ENCODE peak calls at places on chromosomes 2 and 18, in eight cellular contexts. X is keratinocyte, C is endothelial cell of umbilical vein, P is PC-3, Y is HCT116, R is K562, F is astrocyte, L is hepatocyte. O is an unnamed sample.

GRCh38 chr2:119225084-119225864 is 1.6 kb downstream of the STEAP3 start:
- DNase-seq in X (no peak), R (peak), C (no peak), F (no peak), L (peak), P (peak), Y (no peak), O (no peak)

GRCh38 chr2:65678779-65679394 is 246.5 kb upstream of the SPRED2 start:
- DNase-seq in C (no peak), P (no peak), R (no peak), L (no peak), Y (no peak), F (no peak), X (no peak), O (no peak)

GRCh38 chr2:61658841-61659780 is 121.0 kb upstream of the XPO1 start:
- DNase-seq in R (peak), Y (peak), P (peak), L (peak), X (no peak), C (peak), F (peak), O (peak)

GRCh38 chr2:219289537-219290361 is 10.6 kb downstream of the DNAJB2 start:
- DNase-seq in Y (no peak), L (peak), P (peak), F (peak), C (peak), R (no peak), X (no peak), O (peak)

GRCh38 chr2:239197146-239197545 is 203.7 kb downstream of the HDAC4 start:
- DNase-seq in Y (no peak), L (no peak), R (no peak), C (no peak), P (no peak), X (no peak), F (no peak), O (no peak)

GRCh38 chr2:53859354-53860159 is at the start of gene GPR75:
- DNase-seq in Y (no peak), F (no peak), C (no peak), R (no peak), P (no peak), X (no peak), L (peak), O (peak)

GRCh38 chr2:149037851-149038250 is 648 bp upstream of the LYPD6B start:
- DNase-seq in F (no peak), P (peak), R (peak), Y (peak), X (no peak), L (peak), C (no peak), O (no peak)

GRCh38 chr2:155958834-155959233 is 373.7 kb downstream of the NR4A2 start:
- DNase-seq in P (no peak), C (no peak), L (no peak), F (no peak), Y (no peak), R (no peak), X (no peak), O (no peak)

GRCh38 chr2:153388246-153388645 is 90.3 kb downstream of the RPRM start:
- DNase-seq in Y (no peak), F (peak), C (no peak), L (no peak), X (no peak), P (peak), R (no peak), O (no peak)

GRCh38 chr2:64640153-64641044 is 13.3 kb downstream of the SERTAD2 start:
- DNase-seq in X (no peak), C (no peak), R (peak), P (peak), Y (no peak), F (no peak), L (no peak), O (no peak)

GRCh38 chr2:121662651-121663050 is 13.4 kb upstream of the CLASP1 start:
- DNase-seq in R (no peak), Y (no peak), F (no peak), P (no peak), C (no peak), L (no peak), X (no peak), O (no peak)

GRCh38 chr2:29803541-29803940 is 117.8 kb downstream of the ALK start:
- DNase-seq in F (peak), R (no peak), C (no peak), Y (no peak), L (no peak), X (no peak), P (peak), O (peak)

GRCh38 chr2:134739879-134740301 is 21.1 kb upstream of the TMEM163 start:
- DNase-seq in X (no peak), R (no peak), C (no peak), L (no peak), Y (no peak), P (peak), F (peak), O (no peak)

GRCh38 chr2:9737053-9737875 is 106.0 kb upstream of the TAF1B start:
- DNase-seq in X (no peak), C (no peak), F (no peak), P (no peak), R (peak), L (no peak), Y (no peak), O (no peak)

GRCh38 chr2:23235292-23235691 is 149.7 kb upstream of the KLHL29 start:
- DNase-seq in L (no peak), R (no peak), X (no peak), P (peak), F (no peak), Y (no peak), C (no peak), O (no peak)

GRCh38 chr2:157349949-157350510 is 24.4 kb upstream of the ERMN start:
- DNase-seq in P (peak), X (no peak), F (no peak), R (no peak), Y (no peak), C (no peak), L (no peak), O (peak)

GRCh38 chr2:159202568-159203071 is 83.9 kb downstream of the WDSUB1 start:
- DNase-seq in R (no peak), C (no peak), Y (no peak), F (peak), X (no peak), L (peak), P (peak), O (peak)

GRCh38 chr2:42238644-42239288 is 69.6 kb downstream of the EML4 start:
- DNase-seq in P (peak), R (peak), Y (peak), F (no peak), C (peak), X (no peak), L (peak), O (no peak)

GRCh38 chr2:180753809-180754761 is 226.3 kb upstream of the UBE2E3 start:
- DNase-seq in Y (no peak), F (peak), X (peak), C (peak), L (no peak), P (peak), R (no peak), O (peak)

GRCh38 chr2:191968151-191968550 is 121.3 kb upstream of the CAVIN2 start:
- DNase-seq in P (no peak), Y (no peak), L (no peak), R (no peak), C (no peak), X (no peak), F (no peak), O (no peak)

GRCh38 chr18:5955861-5956260 is 60.5 kb upstream of the TMEM200C start:
- DNase-seq in P (no peak), R (no peak), L (no peak), C (no peak), X (no peak), F (peak), Y (no peak), O (peak)

GRCh38 chr2:86064006-86064405 is 41.7 kb downstream of the POLR1A start:
- DNase-seq in Y (no peak), L (no peak), R (no peak), C (no peak), P (peak), X (no peak), F (peak), O (peak)

GRCh38 chr2:190627881-190628412 is 20.9 kb upstream of the NAB1 start:
- DNase-seq in C (peak), X (no peak), P (no peak), F (peak), Y (no peak), R (no peak), L (no peak), O (peak)

GRCh38 chr2:170886391-170886790 is 42.7 kb upstream of the GORASP2 start:
- DNase-seq in F (peak), L (no peak), P (peak), X (peak), Y (no peak), R (no peak), C (no peak), O (peak)

GRCh38 chr2:241228860-241229516 is 40.5 kb downstream of the ANO7 start:
- DNase-seq in X (no peak), F (no peak), L (no peak), P (no peak), Y (no peak), C (peak), R (no peak), O (no peak)

GRCh38 chr2:24881158-24881557 is 38.9 kb downstream of the ADCY3 start:
- DNase-seq in X (no peak), Y (no peak), F (no peak), C (no peak), R (no peak), L (no peak), P (no peak), O (no peak)

GRCh38 chr2:24878341-24878740 is 41.7 kb downstream of the ADCY3 start:
- DNase-seq in L (no peak), F (no peak), Y (no peak), R (no peak), C (no peak), X (no peak), P (no peak), O (no peak)

GRCh38 chr2:24885221-24886113 is 34.6 kb downstream of the ADCY3 start:
- DNase-seq in Y (no peak), X (no peak), F (no peak), C (no peak), L (no peak), P (no peak), R (no peak), O (peak)

GRCh38 chr2:24883946-24884345 is 36.1 kb downstream of the ADCY3 start:
- DNase-seq in R (no peak), P (no peak), X (no peak), L (no peak), C (no peak), F (no peak), Y (no peak), O (peak)

GRCh38 chr2:24881623-24882022 is 38.4 kb downstream of the ADCY3 start:
- DNase-seq in P (no peak), L (no peak), F (no peak), Y (no peak), C (no peak), R (peak), X (no peak), O (no peak)
- TF ChIP-seq CTCF in P (peak), L (no peak), F (no peak), Y (no peak), C (no peak), R (peak), X (no peak), O (no peak)

GRCh38 chr2:40451926-40452605 is at the start of gene SLC8A1:
- DNase-seq in R (no peak), L (peak), F (peak), C (peak), P (no peak), X (no peak), Y (no peak), O (peak)
- TF ChIP-seq EZH2 in R (no peak), L (no peak), F (no peak), C (no peak), P (no peak), X (no peak), Y (no peak), O (no peak)

DNA sequence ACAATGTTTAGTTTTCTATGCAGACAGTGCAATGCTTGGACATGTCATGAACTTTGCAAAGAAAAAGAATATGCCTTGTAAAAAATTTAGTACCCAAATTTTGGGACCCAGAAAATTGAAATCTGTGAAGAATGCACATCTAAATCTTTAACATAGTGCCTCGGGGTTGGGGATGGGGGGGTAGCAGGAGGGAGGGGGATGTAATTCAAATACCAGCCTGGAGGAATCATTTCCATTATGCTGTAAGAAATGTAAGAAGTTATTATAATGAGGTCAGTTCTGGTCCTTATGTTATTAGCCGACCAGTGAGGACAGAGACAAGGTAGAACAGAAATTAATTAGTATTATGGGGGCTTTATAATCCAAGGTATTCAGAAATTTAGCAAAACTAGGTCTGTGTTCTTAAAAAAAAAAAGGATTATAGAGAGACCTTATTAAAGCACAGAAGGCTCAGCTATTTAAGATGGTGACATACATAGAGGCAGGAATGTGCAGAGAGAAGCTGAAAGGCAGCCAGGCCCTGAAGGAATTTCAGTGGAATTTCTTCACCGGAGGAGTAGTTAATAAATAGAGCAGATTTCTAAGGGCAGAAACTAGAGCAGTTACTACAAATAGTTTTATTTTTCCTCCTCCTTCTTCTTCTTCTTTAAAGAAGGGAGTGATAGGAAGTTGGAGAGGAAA is 89.0 kb upstream of the RBMS1 start:
- DNase-seq in F (peak), R (no peak), X (no peak), Y (no peak), C (no peak), P (peak), L (peak), O (peak)
- H3K27ac ChIP-seq in F (peak), R (no peak), X (no peak), Y (no peak), C (no peak), P (peak), L (peak), O (no peak)

GRCh38 chr2:1591978-1592907 is 152.1 kb downstream of the PXDN start:
- DNase-seq in C (peak), X (no peak), Y (peak), R (peak), F (peak), L (peak), P (peak), O (peak)

GRCh38 chr2:1591461-1591770 is 152.9 kb downstream of the PXDN start:
- DNase-seq in Y (no peak), C (no peak), F (no peak), R (no peak), P (peak), L (no peak), X (no peak), O (peak)

GRCh38 chr2:1593371-1594205 is 150.7 kb downstream of the PXDN start:
- DNase-seq in R (no peak), C (no peak), L (peak), F (peak), X (no peak), P (peak), Y (peak), O (peak)

GRCh38 chr2:1595274-1595673 is 149.0 kb downstream of the PXDN start:
- DNase-seq in F (no peak), Y (no peak), R (no peak), P (no peak), X (no peak), C (no peak), L (no peak), O (no peak)

GRCh38 chr2:1594281-1595171 is 149.8 kb downstream of the PXDN start:
- DNase-seq in R (no peak), F (no peak), Y (no peak), C (no peak), X (no peak), L (no peak), P (no peak), O (no peak)
- TF ChIP-seq CTCF in R (no peak), F (no peak), Y (no peak), C (no peak), X (no peak), L (no peak), P (no peak), O (no peak)

GRCh38 chr2:100422320-100422719 is 4.9 kb upstream of the CHST10 start:
- DNase-seq in X (no peak), L (peak), Y (peak), R (peak), P (peak), C (peak), F (peak), O (peak)

GRCh38 chr2:100416397-100416938 is 1.0 kb downstream of the CHST10 start:
- DNase-seq in L (no peak), C (no peak), F (peak), R (peak), X (no peak), Y (no peak), P (no peak), O (peak)

GRCh38 chr2:100416939-100417744 is at the start of gene CHST10:
- DNase-seq in R (peak), P (peak), L (peak), C (peak), F (peak), Y (no peak), X (no peak), O (peak)

GRCh38 chr2:100417745-100418090 is 250 bp upstream of the CHST10 start:
- DNase-seq in Y (no peak), L (no peak), X (no peak), C (no peak), P (no peak), F (no peak), R (no peak), O (no peak)

GRCh38 chr2:100418563-100418962 is 1.1 kb upstream of the CHST10 start:
- DNase-seq in F (no peak), C (no peak), P (peak), X (no peak), Y (no peak), L (peak), R (no peak), O (no peak)
- TF ChIP-seq EZH2 in F (no peak), C (no peak), P (no peak), X (no peak), Y (no peak), L (no peak), R (no peak), O (no peak)

GRCh38 chr2:16647992-16648617 is 17.5 kb downstream of the CYRIA start:
- DNase-seq in R (peak), Y (no peak), C (no peak), F (no peak), P (no peak), X (no peak), L (no peak), O (no peak)

GRCh38 chr2:16652296-16653082 is 13.1 kb downstream of the CYRIA start:
- DNase-seq in Y (no peak), F (peak), C (no peak), L (peak), P (no peak), R (no peak), X (no peak), O (peak)

GRCh38 chr2:16650287-16651249 is 15.1 kb downstream of the CYRIA start:
- DNase-seq in X (no peak), F (peak), L (no peak), P (no peak), C (peak), R (no peak), Y (no peak), O (peak)

GRCh38 chr2:16653083-16653375 is 12.6 kb downstream of the CYRIA start:
- DNase-seq in L (no peak), X (no peak), R (no peak), F (no peak), P (no peak), Y (no peak), C (no peak), O (no peak)

GRCh38 chr2:16649353-16650286 is 16.0 kb downstream of the CYRIA start:
- DNase-seq in C (no peak), X (no peak), F (no peak), P (no peak), L (no peak), Y (no peak), R (no peak), O (no peak)
- H3K27ac ChIP-seq in C (peak), X (no peak), F (peak), P (no peak), L (no peak), Y (no peak), R (no peak), O (no peak)

DNA sequence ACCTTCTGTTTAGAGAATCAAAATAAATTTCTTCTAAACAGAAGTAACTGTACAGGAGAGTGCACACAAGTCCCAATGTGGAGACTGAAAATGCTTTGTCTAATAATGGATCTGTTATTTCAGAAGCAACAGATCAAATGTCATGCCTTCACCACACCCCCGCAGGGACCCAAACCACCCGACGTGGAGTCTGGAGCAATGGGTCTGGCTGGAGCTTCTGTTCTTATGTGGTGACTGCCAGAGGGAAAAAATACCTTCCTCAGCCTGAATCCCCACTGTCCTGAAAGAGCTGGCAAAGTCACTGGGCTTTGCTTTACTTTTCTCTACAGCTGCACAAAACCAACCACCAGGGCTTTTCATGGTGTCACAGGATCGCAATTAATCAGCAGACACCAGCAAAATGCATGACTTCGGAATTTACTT is 119.0 kb upstream of the ZFP36L2 start:
- DNase-seq in C (peak), F (peak), P (no peak), Y (no peak), X (no peak), L (no peak), R (peak), O (no peak)
- TF ChIP-seq CTCF in C (no peak), F (peak), P (no peak), Y (no peak), X (no peak), L (no peak), R (no peak), O (no peak)

DNA sequence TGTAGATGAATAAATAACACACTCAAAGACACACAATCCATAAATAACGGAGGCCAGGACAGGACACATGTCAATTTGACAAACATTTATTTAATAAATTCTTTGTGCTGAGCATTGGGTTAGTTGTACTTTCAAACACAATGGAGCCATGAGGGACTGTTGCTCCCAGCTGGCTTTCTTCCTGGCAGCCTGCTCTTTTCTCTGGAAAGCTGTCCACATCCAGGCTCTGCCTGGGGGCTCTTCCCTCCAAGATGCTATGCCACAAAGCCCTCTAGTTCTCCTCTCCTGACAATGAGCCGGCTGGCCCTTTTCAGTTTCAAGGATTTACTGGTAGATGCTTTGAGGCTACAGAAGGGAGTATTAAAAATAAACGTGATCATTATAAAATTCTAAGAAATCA is 44.1 kb upstream of the SLC14A2 start:
- DNase-seq in L (no peak), R (no peak), F (no peak), C (no peak), P (no peak), X (no peak), Y (no peak), O (no peak)
- TF ChIP-seq EZH2 in L (no peak), R (no peak), F (no peak), C (no peak), P (no peak), X (no peak), Y (no peak), O (no peak)

O was measured in fibroblast of lung.